ENCODE peak calls at places on chromosome 9, in nine cellular contexts. A is tibial nerve, Q is neural progenitor cell, J is PC-3, P is GM23338, E is stomach, F is fibroblast of pulmonary artery, M is psoas muscle, X is epithelial cell of esophagus. C is an unnamed sample.

GRCh38 chr9:136245194-136246150 is at the start of gene QSOX2:
- DNase-seq in A (peak; percentile 81), X (peak; percentile 82), P (peak; percentile 85), Q (peak; percentile 94), M (peak; percentile 92), E (peak; percentile 86), J (peak; percentile 59), F (peak; percentile 84), C (peak; percentile 30)

GRCh38 chr9:20604561-20604960 is 17.7 kb downstream of the MLLT3 start:
- DNase-seq in E (no peak), A (no peak), P (no peak), J (no peak), M (no peak), X (no peak), F (peak; percentile 51), Q (no peak), C (no peak)

GRCh38 chr9:100322954-100323536 is 29.7 kb downstream of the TEX10 start:
- DNase-seq in F (peak; percentile 65), E (peak; percentile 38), M (no peak), Q (peak; percentile 45), J (peak; percentile 44), A (peak; percentile 50), X (peak; percentile 47), P (peak; percentile 70), C (no peak)

GRCh38 chr9:127224883-127225739 is 39.5 kb upstream of the GARNL3 start:
- DNase-seq in X (peak; percentile 94), J (peak; percentile 71), Q (peak; percentile 99), M (peak; percentile 99), A (peak; percentile 98), P (peak; percentile 98), E (peak; percentile 99), F (peak; percentile 89), C (peak; percentile 90)

GRCh38 chr9:134344068-134344820 is 18.0 kb downstream of the RXRA start:
- DNase-seq in A (peak; percentile 61), E (no peak), P (peak; percentile 60), X (no peak), J (no peak), F (no peak), M (no peak), Q (no peak), C (no peak)

GRCh38 chr9:76542360-76542759 is 83.4 kb downstream of the GCNT1 start:
- DNase-seq in A (no peak), M (no peak), J (no peak), X (no peak), Q (peak; percentile 31), F (no peak), P (peak; percentile 7), E (no peak), C (no peak)

GRCh38 chr9:114092336-114092735 is 6.8 kb downstream of the KIF12 start:
- DNase-seq in A (no peak), M (no peak), X (no peak), E (no peak), F (no peak), Q (no peak), J (no peak), P (no peak), C (no peak)

GRCh38 chr9:129141066-129142041 is 30.1 kb downstream of the PTPA start:
- DNase-seq in A (peak; percentile 79), X (peak; percentile 55), J (no peak), Q (peak; percentile 34), E (peak; percentile 70), M (peak; percentile 70), P (no peak), F (peak; percentile 97), C (no peak)

GRCh38 chr9:133199648-133200321 is 9.3 kb downstream of the OBP2B start:
- DNase-seq in J (no peak), Q (no peak), P (peak; percentile 80), M (peak; percentile 76), F (no peak), E (no peak), X (no peak), A (no peak), C (no peak)

GRCh38 chr9:129394011-129394919 is 216.2 kb upstream of the IER5L start:
- DNase-seq in A (no peak), Q (no peak), M (peak; percentile 35), P (no peak), E (no peak), X (no peak), F (no peak), J (no peak), C (no peak)

GRCh38 chr9:86983260-86984255 is 36.3 kb upstream of the GAS1 start:
- DNase-seq in P (no peak), F (peak; percentile 99), X (peak; percentile 98), M (peak; percentile 62), E (no peak), Q (no peak), J (no peak), A (peak; percentile 20), C (no peak)

GRCh38 chr9:79193001-79193400 is 378.8 kb upstream of the TLE4 start:
- DNase-seq in F (peak; percentile 37), X (no peak), E (no peak), J (no peak), A (no peak), M (no peak), P (no peak), Q (no peak), C (no peak)

GRCh38 chr9:128124873-128125574 is 2.5 kb downstream of the PTGES2 start:
- DNase-seq in F (peak; percentile 63), P (peak; percentile 92), X (peak; percentile 82), Q (peak; percentile 76), E (peak; percentile 82), J (peak; percentile 57), A (peak; percentile 77), M (peak; percentile 74), C (no peak)

GRCh38 chr9:21856301-21857094 is 54.1 kb downstream of the MTAP start:
- DNase-seq in X (no peak), Q (no peak), M (no peak), J (peak; percentile 55), A (no peak), P (no peak), F (peak; percentile 16), E (no peak), C (no peak)

GRCh38 chr9:96719538-96720315 is 58.2 kb downstream of the ZNF510 start:
- DNase-seq in J (peak; percentile 73), E (peak; percentile 43), M (no peak), P (peak; percentile 40), F (no peak), A (no peak), X (peak; percentile 70), Q (no peak), C (no peak)

GRCh38 chr9:34171753-34172535 is 6.9 kb upstream of the UBAP1 start:
- DNase-seq in P (peak; percentile 43), M (no peak), E (no peak), Q (no peak), X (no peak), F (no peak), J (no peak), A (no peak), C (no peak)

GRCh38 chr9:34169125-34169524 is 9.7 kb upstream of the UBAP1 start:
- DNase-seq in A (no peak), Q (no peak), P (no peak), J (no peak), M (no peak), E (no peak), F (no peak), X (no peak), C (no peak)

GRCh38 chr9:34176089-34176488 is 2.8 kb upstream of the UBAP1 start:
- DNase-seq in F (no peak), J (peak; percentile 22), A (no peak), M (no peak), X (peak; percentile 95), E (no peak), Q (no peak), P (no peak), C (no peak)

GRCh38 chr9:34170252-34170915 is 8.5 kb upstream of the UBAP1 start:
- DNase-seq in J (no peak), X (no peak), F (no peak), M (no peak), P (no peak), Q (no peak), A (no peak), E (no peak), C (no peak)
- H3K4me3 ChIP-seq in J (no peak overlapping the region), X (no peak overlapping the region), F (no peak overlapping the region), M (no peak overlapping the region), P (no peak overlapping the region), Q (no peak overlapping the region), A (no peak overlapping the region), E (no peak overlapping the region), C (no peak overlapping the region)

GRCh38 chr9:82526629-82527028 is 536.3 kb downstream of the RASEF start:
- DNase-seq in X (no peak), Q (no peak), J (no peak), P (no peak), E (no peak), F (no peak), A (no peak), M (no peak), C (no peak)

GRCh38 chr9:82524407-82524806 is 535.8 kb downstream of the SPATA31D1 start:
- DNase-seq in Q (no peak), J (no peak), E (no peak), A (no peak), M (no peak), F (no peak), P (peak; percentile 16), X (no peak), C (no peak)
- TF ChIP-seq CTCF in Q (peak; percentile 16), J (no peak), E (no peak), A (no peak), M (no peak), F (no peak), P (peak; percentile 29), X (no peak), C (no peak)

DNA sequence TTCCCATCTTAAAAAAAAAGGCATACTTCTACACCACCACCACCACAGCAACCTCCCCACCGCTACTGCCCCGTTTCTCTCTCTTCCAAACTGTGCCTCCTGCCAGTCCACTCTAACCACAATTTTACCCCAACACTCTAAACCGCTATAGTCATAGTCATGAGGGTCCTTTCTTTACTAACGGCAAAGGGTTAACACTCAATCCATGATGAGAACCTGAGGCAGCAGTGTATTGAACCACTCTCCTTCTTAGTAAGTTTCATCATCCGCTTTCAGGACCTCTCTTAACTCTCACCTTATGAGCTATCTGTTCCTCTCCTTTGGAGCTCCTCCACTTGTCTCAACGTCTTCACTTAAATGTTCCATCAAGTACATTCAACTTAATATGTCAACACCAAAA is 34.0 kb downstream of the IDNK start:
- DNase-seq in A (no peak), E (no peak), P (no peak), J (no peak), Q (no peak), X (no peak), F (no peak), M (no peak), C (no peak)
- H3K4me3 ChIP-seq in A (no peak overlapping the region), E (no peak overlapping the region), P (no peak overlapping the region), J (no peak overlapping the region), Q (no peak overlapping the region), X (no peak overlapping the region), F (no peak overlapping the region), M (no peak overlapping the region), C (no peak overlapping the region)

DNA sequence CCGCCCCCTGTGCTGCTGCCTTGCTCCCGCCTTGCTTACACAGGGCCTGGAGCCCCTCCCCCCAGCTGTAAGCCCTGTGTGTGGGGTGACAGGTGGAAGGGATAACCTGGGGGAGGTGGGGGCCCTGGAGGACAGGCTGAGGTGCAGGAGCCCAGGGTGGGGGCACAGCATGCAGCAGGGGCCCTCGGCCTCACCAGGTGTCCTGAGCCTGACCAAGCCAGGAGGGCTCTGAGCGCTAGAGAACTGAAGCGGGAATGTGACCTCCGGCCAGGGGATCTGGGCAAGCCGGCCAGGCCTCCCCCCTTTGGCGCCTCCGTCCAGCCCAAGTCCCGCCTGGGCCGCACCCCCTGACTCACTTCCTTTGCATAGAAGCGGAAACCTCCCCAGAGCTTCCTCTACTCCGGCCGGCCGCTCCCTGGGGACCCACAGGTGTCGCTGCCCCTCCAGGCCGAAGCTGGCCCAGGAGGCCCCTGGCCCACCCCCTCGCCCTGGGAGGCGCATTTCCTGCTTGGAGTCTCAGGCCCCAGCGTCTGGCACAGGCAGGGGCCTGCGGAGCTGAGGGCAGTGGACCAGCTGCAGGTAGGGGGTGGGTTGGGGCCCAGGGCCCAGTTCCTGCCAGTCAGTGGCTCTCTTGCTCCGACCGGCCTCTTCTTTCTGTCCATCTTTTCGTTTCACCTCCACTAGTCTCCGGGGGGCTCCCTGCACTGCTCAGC is at the start of gene TOR4A:
- DNase-seq in J (peak; percentile 86), P (peak; percentile 92), M (peak; percentile 84), A (peak; percentile 54), Q (peak; percentile 75), X (peak; percentile 80), F (peak; percentile 94), E (peak; percentile 92), C (peak; percentile 58)
- TF ChIP-seq CTCF in J (peak; percentile 49), P (no peak), M (no peak), A (no peak), Q (no peak), X (no peak), F (peak; percentile 8), E (no peak), C (no peak)

C was measured in esophagus squamous epithelium.